ENCODE peak calls at places on chromosomes 11 and 22, in five cellular contexts. S, O, N, P and B are unnamed samples.

GRCh38 chr11:123700774-123701173 is 40.7 kb downstream of the ZNF202 start:
- DNase-seq in S (no peak), O (no peak), N (no peak), P (peak; percentile 57), B (no peak)

GRCh38 chr11:39011822-39012221 is 2413.8 kb upstream of the RAG2 start:
- DNase-seq in S (no peak), O (no peak), N (no peak), P (no peak), B (no peak)

GRCh38 chr11:13152736-13153541 is 124.7 kb upstream of the BMAL1 start:
- DNase-seq in S (peak; percentile 34), O (no peak), N (no peak), P (no peak), B (no peak)

GRCh38 chr11:2298131-2298794 is 3.5 kb downstream of the C11orf21 start:
- DNase-seq in S (no peak), O (no peak), N (peak; percentile 9), P (no peak), B (no peak)

GRCh38 chr11:69233761-69234136 is 60.2 kb upstream of the MYEOV start:
- DNase-seq in S (no peak), O (no peak), N (peak; percentile 8), P (peak; percentile 24), B (no peak)

GRCh38 chr11:76610871-76611475 is 59.6 kb downstream of the LRRC32 start:
- DNase-seq in S (no peak), O (peak; percentile 69), N (no peak), P (peak; percentile 32), B (no peak)

GRCh38 chr11:63769044-63769718 is 606 bp upstream of the ZFTA start:
- DNase-seq in S (no peak), O (peak; percentile 42), N (peak; percentile 29), P (peak; percentile 58), B (peak; percentile 63)

GRCh38 chr11:115679945-115680344 is 175.7 kb upstream of the CADM1 start:
- DNase-seq in S (no peak), O (no peak), N (no peak), P (no peak), B (no peak)

GRCh38 chr11:122441702-122442092 is 213.8 kb upstream of the UBASH3B start:
- DNase-seq in S (no peak), O (no peak), N (no peak), P (no peak), B (no peak)

GRCh38 chr11:92329644-92330043 is 105.0 kb downstream of the FAT3 start:
- DNase-seq in S (no peak), O (no peak), N (no peak), P (no peak), B (no peak)

GRCh38 chr11:68215087-68215445 is 2.0 kb upstream of the KMT5B start:
- DNase-seq in S (no peak), O (no peak), N (no peak), P (peak; percentile 51), B (no peak)

GRCh38 chr11:68215524-68216170 is 2.6 kb upstream of the KMT5B start:
- DNase-seq in S (no peak), O (no peak), N (no peak), P (no peak), B (no peak)

GRCh38 chr11:68213555-68214172 is 568 bp upstream of the KMT5B start:
- DNase-seq in S (peak; percentile 66), O (peak; percentile 94), N (peak; percentile 94), P (peak; percentile 93), B (peak; percentile 83)

GRCh38 chr11:68213135-68213515 is at the start of gene KMT5B:
- DNase-seq in S (no peak), O (peak; percentile 74), N (peak; percentile 56), P (peak; percentile 70), B (no peak)

DNA sequence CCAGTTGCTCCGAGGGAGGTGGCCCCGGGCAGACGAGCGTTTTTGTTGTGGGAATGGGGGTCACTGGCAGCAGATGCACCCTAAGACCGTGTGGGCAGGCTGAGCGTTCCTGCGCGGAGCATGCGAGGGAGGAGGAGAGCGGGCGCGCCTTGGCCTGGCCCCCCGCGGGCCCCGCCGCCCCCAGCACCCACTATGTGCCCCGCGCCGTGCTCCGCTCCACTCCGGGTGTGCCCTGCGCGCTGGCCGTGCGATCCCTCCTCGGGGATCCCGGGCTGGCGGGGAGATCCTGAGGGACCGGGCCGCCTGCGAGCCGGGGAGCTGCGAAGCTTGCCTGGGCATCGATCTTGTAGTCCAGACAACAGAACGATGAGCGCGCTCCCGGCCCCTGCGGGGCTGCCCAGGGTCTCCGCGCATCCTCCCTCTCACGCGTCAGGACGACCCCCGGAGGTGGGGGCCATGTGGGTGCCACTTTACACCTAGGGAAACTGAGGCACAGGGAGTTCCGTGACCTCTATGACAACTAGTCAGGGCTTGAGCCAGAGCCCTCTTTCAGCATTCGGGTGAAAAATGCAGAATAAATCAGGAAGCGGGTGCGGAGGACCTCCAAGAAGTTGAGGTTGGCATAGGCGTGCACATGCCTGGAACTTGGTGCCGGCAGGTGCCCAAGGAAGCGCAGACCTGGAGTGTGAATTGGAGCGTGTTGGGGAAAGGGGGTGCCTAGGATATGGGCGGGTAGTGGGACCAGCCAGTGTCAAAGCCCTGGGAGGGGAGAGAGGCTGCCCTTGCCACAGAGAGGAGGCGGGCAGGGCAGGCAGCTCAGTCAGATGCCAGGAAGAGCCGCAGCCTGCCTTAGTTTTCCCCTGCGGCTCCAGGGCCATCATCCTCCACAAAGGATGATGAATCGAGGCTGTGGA is 1.3 kb upstream of the KMT5B start:
- DNase-seq in S (no peak), O (no peak), N (peak; percentile 37), P (no peak), B (no peak)
- TF ChIP-seq POLR2A in S (peak; percentile 13), O (no peak), N (no peak), P (no peak), B (no peak)

DNA sequence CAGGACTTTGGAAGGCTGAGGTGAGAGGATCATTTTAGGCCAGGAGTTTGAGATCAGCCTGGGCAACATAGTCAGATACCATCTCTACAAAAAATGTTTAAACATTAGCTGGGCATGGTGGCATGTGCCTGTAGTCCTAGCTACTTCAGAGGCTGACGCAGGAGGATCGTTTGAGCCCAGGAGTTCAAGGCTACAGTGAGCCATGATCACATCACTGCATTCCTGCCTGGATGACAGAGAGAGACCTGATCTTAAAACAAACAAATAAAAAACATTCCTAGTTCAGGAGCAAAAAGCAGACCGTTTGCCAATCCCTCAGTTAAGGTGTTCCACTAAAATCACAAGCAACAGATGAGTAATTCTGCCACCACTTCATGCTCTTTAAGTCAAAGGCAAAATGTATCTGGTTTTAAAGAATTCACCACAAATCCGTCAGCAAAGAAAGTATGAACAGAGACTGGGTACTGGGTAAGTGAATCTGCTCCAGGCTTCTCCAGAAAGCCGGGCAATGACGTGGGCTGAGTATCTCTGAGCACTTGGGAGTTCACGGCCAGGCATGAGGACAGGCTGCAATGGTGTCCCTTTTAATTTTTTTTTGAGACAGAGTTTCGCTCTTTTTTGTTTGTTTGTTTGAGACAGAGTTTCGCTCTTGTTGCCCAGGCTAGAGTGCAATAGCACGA is 19.5 kb downstream of the CLTCL1 start:
- DNase-seq in S (peak; percentile 26), O (no peak), N (no peak), P (no peak), B (no peak)
- TF ChIP-seq POLR2A in S (no peak), O (no peak), N (no peak), P (no peak), B (no peak)

DNA sequence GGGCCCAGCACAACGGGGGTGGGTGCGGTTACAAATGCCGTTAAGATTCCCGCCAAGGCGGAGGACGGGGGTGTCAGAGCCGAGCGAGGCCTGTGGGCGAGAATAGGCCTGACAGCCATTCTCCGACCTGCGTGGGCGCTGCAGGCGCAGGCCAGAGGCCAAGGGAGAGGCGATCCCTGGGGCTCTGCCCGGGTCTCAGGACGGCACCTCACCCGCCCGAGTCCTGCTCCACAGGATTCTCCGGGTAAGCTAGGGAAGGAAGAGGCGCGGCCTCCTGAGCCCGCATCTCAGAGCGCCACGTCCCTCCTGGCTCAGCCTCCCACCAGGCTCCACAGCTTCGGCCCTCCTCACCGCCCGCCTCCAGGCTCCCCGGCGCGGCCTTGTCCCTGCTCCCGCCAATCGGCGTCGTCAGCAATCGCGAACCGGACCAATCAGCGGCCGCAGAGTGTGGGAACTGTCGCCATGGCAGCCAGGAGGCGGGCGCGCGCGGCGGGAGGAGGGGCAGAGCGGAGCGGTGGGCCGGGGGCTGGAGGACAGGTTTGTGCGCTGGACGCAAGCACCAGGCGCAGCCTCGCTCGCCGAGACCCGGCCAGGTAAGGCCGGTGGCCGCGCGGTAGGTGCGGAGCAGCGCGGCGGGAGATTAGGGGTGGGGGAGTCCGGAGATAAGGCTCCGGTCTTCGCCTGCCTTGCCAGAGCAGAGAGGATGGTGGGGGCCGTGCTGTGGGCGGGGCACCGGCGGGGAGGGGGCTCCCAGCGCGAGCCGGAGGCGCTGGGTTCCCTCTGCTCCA is at the start of gene NUCB2:
- DNase-seq in S (peak; percentile 95), O (peak; percentile 98), N (peak; percentile 99), P (peak; percentile 98), B (peak; percentile 91)
- TF ChIP-seq POLR2A in S (peak; percentile 81), O (peak; percentile 92), N (peak; percentile 68), P (peak; percentile 39), B (peak; percentile 82)

GRCh38 chr11:36071917-36072500 is 128.1 kb downstream of the LDLRAD3 start:
- DNase-seq in S (no peak), O (no peak), N (no peak), P (no peak), B (no peak)

GRCh38 chr11:36075053-36075452 is 131.2 kb downstream of the LDLRAD3 start:
- DNase-seq in S (no peak), O (no peak), N (no peak), P (no peak), B (no peak)

GRCh38 chr11:36077368-36077767 is 133.5 kb downstream of the LDLRAD3 start:
- DNase-seq in S (no peak), O (no peak), N (no peak), P (no peak), B (no peak)

GRCh38 chr11:36070215-36070976 is 126.5 kb downstream of the LDLRAD3 start:
- DNase-seq in S (no peak), O (no peak), N (no peak), P (no peak), B (no peak)

DNA sequence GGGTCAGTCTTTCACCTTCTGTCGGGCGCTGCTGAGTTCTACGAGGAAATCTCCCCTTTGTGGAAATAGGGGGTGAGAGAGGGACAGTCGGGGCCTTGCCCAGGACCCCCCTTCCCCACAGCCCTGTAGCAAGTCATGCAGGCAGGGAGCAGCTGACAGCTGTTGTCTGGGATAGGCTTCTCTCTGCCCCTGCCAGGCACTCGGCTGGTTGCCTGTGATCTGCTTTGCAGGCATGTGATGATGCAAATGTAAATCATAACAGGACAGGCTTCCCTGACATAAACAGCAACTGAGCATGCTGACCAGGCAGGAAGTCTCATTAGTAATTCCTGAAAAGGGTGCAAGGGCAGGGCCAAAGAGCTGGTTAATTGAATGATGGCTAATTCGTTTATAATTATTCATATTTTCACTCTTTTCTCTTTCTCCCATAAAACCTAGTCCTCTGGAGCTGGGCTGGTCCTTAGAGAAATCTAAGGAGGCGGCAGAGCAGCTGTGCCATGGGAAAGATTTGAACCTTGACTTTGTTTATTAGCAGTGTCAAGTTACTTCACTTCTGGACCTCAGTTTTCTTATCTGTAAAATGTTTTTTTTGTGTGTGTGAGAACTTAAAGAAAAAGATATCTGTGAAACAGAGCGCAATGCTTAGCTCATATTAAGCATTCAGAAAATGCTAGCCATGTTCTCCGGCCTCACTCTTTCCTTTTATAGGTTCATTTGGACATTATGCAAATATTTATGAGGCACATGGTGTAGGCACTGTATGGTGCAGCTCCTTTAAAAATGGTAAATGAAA is 129.7 kb downstream of the LDLRAD3 start:
- DNase-seq in S (no peak), O (peak; percentile 45), N (no peak), P (no peak), B (peak; percentile 26)
- TF ChIP-seq POLR2A in S (no peak), O (no peak), N (no peak), P (no peak), B (no peak)

GRCh38 chr11:83194284-83195175 is 1.0 kb downstream of the ANKRD42 start:
- DNase-seq in S (peak; percentile 63), O (peak; percentile 37), N (peak; percentile 72), P (peak; percentile 83), B (peak; percentile 52)
- TF ChIP-seq POLR2A in S (no peak), O (no peak), N (no peak), P (peak; percentile 10), B (peak; percentile 49)

GRCh38 chr11:126062679-126063509 is at the start of gene CDON:
- DNase-seq in S (peak; percentile 95), O (peak; percentile 92), N (peak; percentile 94), P (peak; percentile 93), B (peak; percentile 89)
- TF ChIP-seq POLR2A in S (no peak), O (peak; percentile 54), N (no peak), P (no peak), B (no peak)